ENCODE peak calls at places on chromosomes 12 and 14, in nine cellular contexts. J, I, U, X, D, Y, K, B and R are unnamed samples.

GRCh38 chr14:101737414-101738367 is 23.8 kb upstream of the PPP2R5C start:
- DNase-seq in J (no peak), I (no peak), U (no peak), X (no peak), D (no peak), Y (no peak), K (no peak), B (no peak), R (peak)

GRCh38 chr14:57364659-57365450 is 25.5 kb upstream of the NAA30 start:
- DNase-seq in J (no peak), I (no peak), U (no peak), X (no peak), D (no peak), Y (no peak), K (no peak), B (no peak), R (no peak)

GRCh38 chr12:26768611-26769603 is 64.1 kb downstream of the ITPR2 start:
- DNase-seq in J (no peak), I (no peak), U (no peak), X (no peak), D (no peak), Y (no peak), K (no peak), B (no peak), R (no peak)

GRCh38 chr12:102326987-102327386 is 129.4 kb upstream of the PMCH start:
- DNase-seq in J (no peak), I (peak), U (no peak), X (peak), D (no peak), Y (no peak), K (no peak), B (no peak), R (peak)

GRCh38 chr12:58847876-58848600 is 72.3 kb downstream of the LRIG3 start:
- DNase-seq in J (no peak), I (no peak), U (no peak), X (no peak), D (no peak), Y (no peak), K (no peak), B (no peak), R (no peak)

GRCh38 chr12:50401383-50402155 is 884 bp downstream of the LARP4 start:
- DNase-seq in J (no peak), I (no peak), U (peak), X (no peak), D (no peak), Y (no peak), K (no peak), B (peak), R (peak)

GRCh38 chr14:93214598-93214997 is 7.5 kb downstream of the UBR7 start:
- DNase-seq in J (no peak), I (no peak), U (no peak), X (no peak), D (no peak), Y (no peak), K (no peak), B (no peak), R (no peak)

GRCh38 chr14:32074887-32075572 is 2.1 kb upstream of the ARHGAP5 start:
- DNase-seq in J (no peak), I (no peak), U (no peak), X (no peak), D (no peak), Y (no peak), K (no peak), B (no peak), R (no peak)

GRCh38 chr14:75307700-75308379 is 29.2 kb downstream of the FOS start:
- DNase-seq in J (peak), I (peak), U (peak), X (peak), D (peak), Y (no peak), K (peak), B (peak), R (peak)

GRCh38 chr12:125143491-125143890 is 78.3 kb downstream of the AACS start:
- DNase-seq in J (no peak), I (no peak), U (peak), X (no peak), D (no peak), Y (no peak), K (no peak), B (no peak), R (no peak)

GRCh38 chr12:21413369-21414277 is 23.8 kb upstream of the PYROXD1 start:
- DNase-seq in J (no peak), I (peak), U (no peak), X (no peak), D (no peak), Y (no peak), K (no peak), B (no peak), R (peak)

GRCh38 chr14:57533214-57533613 is 39.6 kb upstream of the CCDC198 start:
- DNase-seq in J (no peak), I (peak), U (no peak), X (no peak), D (no peak), Y (no peak), K (no peak), B (no peak), R (peak)

GRCh38 chr14:31096255-31096654 is 70.1 kb upstream of the STRN3 start:
- DNase-seq in J (no peak), I (no peak), U (no peak), X (no peak), D (no peak), Y (no peak), K (no peak), B (no peak), R (no peak)

GRCh38 chr14:89365071-89365801 is 51.8 kb downstream of the FOXN3 start:
- DNase-seq in J (peak), I (no peak), U (peak), X (no peak), D (peak), Y (no peak), K (no peak), B (no peak), R (no peak)

GRCh38 chr12:14618990-14619389 is 51.3 kb upstream of the PLBD1 start:
- DNase-seq in J (no peak), I (peak), U (no peak), X (no peak), D (peak), Y (no peak), K (no peak), B (peak), R (peak)

GRCh38 chr14:59464651-59465569 is at the start of gene GPR135:
- DNase-seq in J (peak), I (no peak), U (peak), X (no peak), D (peak), Y (no peak), K (peak), B (peak), R (no peak)

GRCh38 chr12:17108877-17109520 is 503.0 kb upstream of the LMO3 start:
- DNase-seq in J (no peak), I (peak), U (no peak), X (no peak), D (no peak), Y (no peak), K (no peak), B (no peak), R (peak)

GRCh38 chr12:121534495-121535148 is 46.2 kb downstream of the KDM2B start:
- DNase-seq in J (peak), I (no peak), U (no peak), X (no peak), D (peak), Y (no peak), K (no peak), B (no peak), R (no peak)

GRCh38 chr14:23572524-23572828 is 4.9 kb upstream of the AP1G2 start:
- DNase-seq in J (no peak), I (no peak), U (no peak), X (no peak), D (no peak), Y (no peak), K (no peak), B (no peak), R (no peak)

GRCh38 chr12:120822832-120823503 is 81.2 kb downstream of the SPPL3 start:
- DNase-seq in J (no peak), I (no peak), U (no peak), X (no peak), D (no peak), Y (no peak), K (no peak), B (no peak), R (no peak)

GRCh38 chr14:63887899-63888298 is 35.1 kb downstream of the SYNE2 start:
- DNase-seq in J (no peak), I (no peak), U (no peak), X (no peak), D (no peak), Y (no peak), K (no peak), B (no peak), R (no peak)

GRCh38 chr14:75271514-75271913 is 7.1 kb upstream of the FOS start:
- DNase-seq in J (no peak), I (no peak), U (no peak), X (no peak), D (no peak), Y (no peak), K (no peak), B (no peak), R (no peak)

GRCh38 chr12:100326208-100326607 is 30.7 kb upstream of the SLC17A8 start:
- DNase-seq in J (no peak), I (no peak), U (no peak), X (no peak), D (no peak), Y (no peak), K (no peak), B (no peak), R (no peak)